ENCODE peak calls at places on chromosomes 13 and 19, in seven cellular contexts. K, U, G, D, H, Y and I are unnamed samples.
A peak's percentile ranks its signal among the peaks of the same experiment; 100 is the strongest.

GRCh38 chr13:23469901-23470525 is 36.5 kb upstream of the SACS start:
- DNase-seq in K (no peak), U (no peak), G (no peak), D (no peak), H (peak; percentile 83), Y (no peak), I (no peak)

GRCh38 chr13:95893861-95894260 is 159.3 kb downstream of the UGGT2 start:
- DNase-seq in K (no peak), U (no peak), G (no peak), D (no peak), H (no peak), Y (no peak), I (no peak)

GRCh38 chr13:37534181-37534580 is 64.4 kb downstream of the POSTN start:
- DNase-seq in K (no peak), U (no peak), G (no peak), D (no peak), H (peak; percentile 95), Y (no peak), I (no peak)

GRCh38 chr19:38441660-38442348 is 8.3 kb downstream of the RYR1 start:
- DNase-seq in K (no peak), U (no peak), G (no peak), D (no peak), H (no peak), Y (no peak), I (no peak)

GRCh38 chr19:45518469-45518826 is 11.2 kb downstream of the VASP start:
- DNase-seq in K (no peak), U (no peak), G (no peak), D (no peak), H (no peak), Y (no peak), I (no peak)

GRCh38 chr13:52345048-52345447 is 60.9 kb downstream of the THSD1 start:
- DNase-seq in K (no peak), U (no peak), G (no peak), D (no peak), H (peak; percentile 47), Y (no peak), I (no peak)

GRCh38 chr19:10316229-10317044 is 622 bp upstream of the FDX2 start:
- DNase-seq in K (no peak), U (no peak), G (no peak), D (no peak), H (no peak), Y (no peak), I (peak; percentile 40)

GRCh38 chr13:98835156-98835555 is 82.7 kb upstream of the SLC15A1 start:
- DNase-seq in K (no peak), U (no peak), G (no peak), D (no peak), H (no peak), Y (no peak), I (no peak)

GRCh38 chr19:17170538-17171297 is 44.4 kb upstream of the USE1 start:
- DNase-seq in K (no peak), U (no peak), G (no peak), D (no peak), H (no peak), Y (no peak), I (no peak)

GRCh38 chr13:93364166-93364565 is 137.6 kb downstream of the GPC6 start:
- DNase-seq in K (no peak), U (no peak), G (no peak), D (no peak), H (peak; percentile 91), Y (no peak), I (no peak)

GRCh38 chr13:49954674-49955455 is 18.7 kb upstream of the SPRYD7 start:
- DNase-seq in K (no peak), U (no peak), G (no peak), D (no peak), H (peak; percentile 28), Y (no peak), I (no peak)

GRCh38 chr13:108230377-108230776 is 12.2 kb downstream of the ABHD13 start:
- DNase-seq in K (no peak), U (no peak), G (no peak), D (no peak), H (no peak), Y (no peak), I (no peak)

GRCh38 chr19:18780631-18781030 is 10.5 kb downstream of the COMP start:
- DNase-seq in K (no peak), U (no peak), G (no peak), D (no peak), H (no peak), Y (no peak), I (no peak)
- TF ChIP-seq CTCF in K (no peak), U (no peak), G (no peak), D (no peak), H (no peak), Y (no peak), I (peak; percentile 15)

GRCh38 chr19:1206733-1207301 is 1.2 kb downstream of the STK11 start:
- DNase-seq in K (no peak), U (no peak), G (no peak), D (no peak), H (no peak), Y (no peak), I (peak; percentile 64)
- H3K4me1 ChIP-seq in K (peaks cover 53% of the 10 kb centered on the region), U (peaks cover 72% of the 10 kb centered on the region), G (peaks cover 42% of the 10 kb centered on the region), D (peaks cover 20% of the 10 kb centered on the region), H (peaks cover 18% of the 10 kb centered on the region), Y (peaks cover 63% of the 10 kb centered on the region), I (peaks cover 29% of the 10 kb centered on the region)

DNA sequence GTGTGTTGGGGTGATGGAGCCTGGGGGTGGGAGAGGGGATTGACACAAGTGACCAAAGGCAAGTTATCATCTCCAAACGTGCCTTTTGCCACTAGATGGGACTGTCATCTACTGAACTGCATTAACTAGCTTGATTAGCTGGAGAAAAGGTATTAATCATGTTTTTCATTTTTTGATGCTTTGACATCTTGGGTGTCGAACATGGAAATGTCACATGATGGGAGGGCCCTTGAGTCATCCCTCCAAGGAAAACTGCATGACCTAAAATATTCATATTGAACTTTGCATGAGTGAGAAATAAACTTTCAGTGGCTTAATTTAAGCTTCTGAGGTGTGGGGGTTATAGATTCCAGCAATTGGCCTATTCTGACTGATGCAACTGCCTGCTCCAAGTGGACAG is 73.3 kb downstream of the ALOX5AP start:
- DNase-seq in K (no peak), U (no peak), G (no peak), D (no peak), H (no peak), Y (no peak), I (no peak)
- TF ChIP-seq CTCF in K (no peak), U (no peak), G (no peak), D (no peak), H (no peak), Y (no peak), I (no peak)

DNA sequence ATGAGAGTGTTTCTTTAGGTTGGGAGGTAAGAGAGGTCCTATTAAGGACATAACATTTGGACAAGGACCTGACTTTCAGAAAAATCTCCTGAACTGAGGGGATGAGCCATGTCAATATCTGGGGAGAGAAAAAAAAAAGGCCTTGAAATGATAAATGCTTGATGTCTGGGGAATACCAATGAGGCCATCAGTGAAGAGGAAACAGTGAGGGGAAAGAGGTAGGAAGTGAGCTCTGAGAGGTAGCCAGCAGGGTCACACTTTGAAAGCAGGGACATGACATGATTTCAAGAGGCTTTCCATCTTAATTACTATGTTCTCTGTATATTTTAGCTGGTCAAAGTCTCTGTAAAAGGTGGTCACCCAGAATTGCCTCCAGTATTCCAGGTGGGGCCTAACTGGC is 9.9 kb upstream of the UBE2L5 start:
- DNase-seq in K (no peak), U (no peak), G (no peak), D (no peak), H (no peak), Y (no peak), I (no peak)
- H3K4me1 ChIP-seq in K (peaks cover 7% of the 10 kb centered on the region), U (peaks cover 21% of the 10 kb centered on the region), G (peaks cover 33% of the 10 kb centered on the region), D (peaks cover 2% of the 10 kb centered on the region), H (peaks cover 2% of the 10 kb centered on the region), Y (peaks cover 24% of the 10 kb centered on the region), I (peaks cover 3% of the 10 kb centered on the region)

DNA sequence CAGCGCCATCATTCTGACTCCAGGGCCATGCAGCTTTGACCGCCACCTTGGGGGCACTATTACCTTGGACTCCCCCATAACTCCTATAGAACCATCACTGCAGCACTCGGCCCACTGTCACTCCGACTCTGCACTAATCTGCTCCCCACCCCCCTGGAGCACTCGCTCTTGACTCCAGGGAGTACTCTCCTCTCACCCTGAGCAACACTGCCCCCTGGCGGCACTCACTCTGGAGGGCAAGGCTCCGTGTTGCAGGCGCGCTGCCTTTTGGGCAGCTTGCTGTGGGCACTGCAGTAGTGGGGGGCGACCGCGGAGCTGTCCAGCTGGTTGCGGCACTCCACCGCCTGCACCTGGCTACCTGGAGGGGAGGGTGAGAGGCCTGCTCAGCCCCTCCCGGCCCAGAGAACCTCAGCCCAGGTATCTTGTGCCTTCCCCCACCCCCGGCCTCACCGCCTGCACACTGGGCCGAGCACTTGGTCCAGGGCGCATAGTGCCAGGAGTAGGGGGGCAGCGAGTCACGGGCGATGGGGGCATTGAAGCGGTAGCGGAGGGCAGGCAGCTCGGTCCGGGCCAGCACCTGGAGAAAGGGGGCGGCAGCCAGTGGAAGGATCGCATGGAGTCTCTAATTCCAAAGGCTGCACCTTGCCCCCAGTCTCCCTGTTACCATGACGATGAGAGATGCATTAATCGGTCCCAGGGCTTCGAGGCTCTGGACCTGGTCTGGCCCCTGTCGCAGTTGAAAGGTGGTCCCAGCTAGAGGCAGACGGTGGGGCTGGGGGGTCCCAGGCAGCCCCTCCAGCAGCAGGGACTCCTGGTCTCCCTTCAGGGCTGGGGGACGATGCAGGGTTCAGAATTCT is 8.9 kb upstream of the MYO1F start:
- DNase-seq in K (peak; percentile 83), U (no peak), G (no peak), D (peak; percentile 59), H (no peak), Y (peak; percentile 42), I (no peak)
- TF ChIP-seq CTCF in K (peak; percentile 58), U (peak; percentile 9), G (peak; percentile 15), D (no peak), H (peak; percentile 48), Y (peak; percentile 65), I (peak; percentile 48)

DNA sequence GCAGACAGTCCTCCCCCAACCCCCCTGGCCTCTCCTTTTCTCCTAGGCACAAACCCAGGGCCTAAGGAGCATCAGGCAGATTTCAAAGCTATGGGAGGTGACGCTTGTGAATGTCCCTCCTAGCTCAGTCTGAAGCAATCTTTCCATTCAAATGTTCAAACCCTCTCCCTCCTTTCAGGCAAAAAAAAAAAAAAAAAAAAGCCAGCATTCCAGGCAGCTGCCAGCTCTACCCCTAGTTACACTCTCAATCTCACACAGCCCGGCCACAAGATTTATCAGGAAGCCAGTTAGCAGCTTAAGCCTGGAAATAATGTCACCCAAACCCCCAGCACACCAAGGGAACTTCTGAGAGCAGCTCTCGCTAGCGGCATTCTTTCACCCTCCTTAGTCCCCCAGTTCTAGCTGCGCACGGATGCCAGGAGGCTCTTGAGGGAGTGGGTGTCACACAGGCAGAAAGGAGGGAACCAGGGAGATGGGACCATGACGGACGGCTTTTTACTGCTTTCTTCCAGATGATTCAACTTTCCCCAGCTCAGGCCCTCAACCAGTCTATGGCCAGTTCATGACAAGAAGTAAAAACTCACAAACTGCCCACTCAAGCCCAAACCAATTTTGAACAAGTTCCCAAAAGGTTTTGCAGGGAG is 6.3 kb downstream of the SH3GL1 start:
- DNase-seq in K (no peak), U (no peak), G (no peak), D (no peak), H (no peak), Y (no peak), I (no peak)
- H3K4me1 ChIP-seq in K (peaks cover 77% of the 10 kb centered on the region), U (peaks cover 98% of the 10 kb centered on the region), G (peaks cover 83% of the 10 kb centered on the region), D (peaks cover 35% of the 10 kb centered on the region), H (peaks cover 49% of the 10 kb centered on the region), Y (peaks cover 93% of the 10 kb centered on the region), I (peaks cover 41% of the 10 kb centered on the region)